ENCODE peak calls at places on chromosome 15, in nine cellular contexts. H, K, F, J, X, E, Y, A and Q are unnamed samples.

GRCh38 chr15:48641416-48641815 is 4.1 kb downstream of the FBN1 start:
- DNase-seq in H (no peak), K (no peak), F (no peak), J (peak), X (no peak), E (no peak), Y (peak), A (no peak), Q (no peak)

GRCh38 chr15:92606126-92606835 is 49.3 kb downstream of the FAM174B start:
- DNase-seq in H (no peak), K (no peak), F (no peak), J (no peak), X (no peak), E (no peak), Y (no peak), A (no peak), Q (no peak)

GRCh38 chr15:90358124-90359033 is 6.3 kb downstream of the ZNF774 start:
- DNase-seq in H (peak), K (no peak), F (no peak), J (peak), X (no peak), E (no peak), Y (no peak), A (no peak), Q (peak)

GRCh38 chr15:64045774-64046346 is 425 bp downstream of the DAPK2 start:
- DNase-seq in H (peak), K (no peak), F (peak), J (no peak), X (no peak), E (peak), Y (no peak), A (peak), Q (no peak)

GRCh38 chr15:39497759-39498565 is 82.9 kb upstream of the THBS1 start:
- DNase-seq in H (no peak), K (no peak), F (no peak), J (peak), X (no peak), E (no peak), Y (peak), A (no peak), Q (no peak)

GRCh38 chr15:88193415-88193814 is 63.1 kb downstream of the NTRK3 start:
- DNase-seq in H (no peak), K (no peak), F (no peak), J (no peak), X (no peak), E (no peak), Y (no peak), A (no peak), Q (no peak)

GRCh38 chr15:70936326-70936725 is 43.7 kb downstream of the LRRC49 start:
- DNase-seq in H (peak), K (no peak), F (no peak), J (peak), X (peak), E (peak), Y (no peak), A (no peak), Q (no peak)

GRCh38 chr15:78192826-78193594 is 41.4 kb downstream of the ACSBG1 start:
- DNase-seq in H (no peak), K (no peak), F (peak), J (no peak), X (no peak), E (no peak), Y (no peak), A (no peak), Q (no peak)

GRCh38 chr15:90839187-90840071 is 29.0 kb upstream of the FURIN start:
- DNase-seq in H (peak), K (peak), F (no peak), J (no peak), X (no peak), E (peak), Y (peak), A (peak), Q (no peak)

GRCh38 chr15:95162967-95163531 is 931.7 kb downstream of the MCTP2 start:
- DNase-seq in H (peak), K (no peak), F (no peak), J (peak), X (no peak), E (no peak), Y (no peak), A (no peak), Q (peak)

GRCh38 chr15:73388256-73388781 is 19.6 kb upstream of the HCN4 start:
- DNase-seq in H (peak), K (no peak), F (no peak), J (peak), X (no peak), E (no peak), Y (no peak), A (no peak), Q (peak)

GRCh38 chr15:61030451-61030850 is 198.7 kb downstream of the RORA start:
- DNase-seq in H (peak), K (no peak), F (no peak), J (peak), X (no peak), E (no peak), Y (no peak), A (no peak), Q (peak)

GRCh38 chr15:100653608-100654007 is 51.2 kb downstream of the ASB7 start:
- DNase-seq in H (no peak), K (no peak), F (no peak), J (no peak), X (no peak), E (no peak), Y (no peak), A (no peak), Q (no peak)

GRCh38 chr15:72155021-72155621 is 36.9 kb downstream of the SENP8 start:
- DNase-seq in H (peak), K (no peak), F (no peak), J (peak), X (peak), E (peak), Y (no peak), A (peak), Q (peak)

GRCh38 chr15:84828433-84828908 is 11.3 kb downstream of the ALPK3 start:
- DNase-seq in H (no peak), K (no peak), F (no peak), J (no peak), X (no peak), E (no peak), Y (no peak), A (no peak), Q (no peak)

GRCh38 chr15:85515212-85515611 is 134.8 kb downstream of the AKAP13 start:
- DNase-seq in H (peak), K (no peak), F (no peak), J (no peak), X (no peak), E (no peak), Y (no peak), A (no peak), Q (no peak)

GRCh38 chr15:45183001-45183400 is 4.8 kb downstream of the SHF start:
- DNase-seq in H (no peak), K (no peak), F (peak), J (no peak), X (no peak), E (no peak), Y (no peak), A (no peak), Q (no peak)

GRCh38 chr15:68818671-68819450 is 1.8 kb downstream of the ANP32A start:
- DNase-seq in H (peak), K (peak), F (peak), J (peak), X (no peak), E (peak), Y (peak), A (peak), Q (peak)

GRCh38 chr15:76885212-76885611 is 19.9 kb downstream of the SCAPER start:
- DNase-seq in H (no peak), K (no peak), F (no peak), J (no peak), X (no peak), E (no peak), Y (no peak), A (no peak), Q (no peak)